ENCODE peak calls at places on chromosomes 16 and 17, in eight cellular contexts. P, A, I, D, B, F, O and Y are unnamed samples.

GRCh38 chr17:64994781-64995538 is 61.6 kb downstream of the GNA13 start:
- DNase-seq in P (no peak), A (no peak), I (no peak), D (no peak), B (no peak), F (no peak), O (no peak), Y (no peak)

GRCh38 chr16:67555795-67556212 is 6.5 kb upstream of the CTCF start:
- DNase-seq in P (no peak), A (no peak), I (peak; percentile 72), D (peak; percentile 74), B (no peak), F (no peak), O (no peak), Y (no peak)

GRCh38 chr17:6303664-6304063 is 131.3 kb downstream of the AIPL1 start:
- DNase-seq in P (no peak), A (no peak), I (no peak), D (peak; percentile 53), B (no peak), F (no peak), O (peak; percentile 16), Y (no peak)

GRCh38 chr17:49959183-49959935 is 9.6 kb upstream of the DLX4 start:
- DNase-seq in P (no peak), A (no peak), I (peak; percentile 4), D (no peak), B (no peak), F (no peak), O (no peak), Y (no peak)

GRCh38 chr17:50359005-50359699 is 13.2 kb downstream of the XYLT2 start:
- DNase-seq in P (no peak), A (no peak), I (no peak), D (no peak), B (no peak), F (no peak), O (no peak), Y (no peak)

GRCh38 chr17:45826919-45827628 is 17.6 kb upstream of the SPPL2C start:
- DNase-seq in P (no peak), A (no peak), I (no peak), D (no peak), B (no peak), F (no peak), O (no peak), Y (no peak)

GRCh38 chr16:50305441-50306061 is 39.2 kb downstream of the ADCY7 start:
- DNase-seq in P (no peak), A (no peak), I (no peak), D (no peak), B (no peak), F (peak; percentile 26), O (no peak), Y (peak; percentile 15)

GRCh38 chr17:30236807-30237206 is 1.3 kb upstream of the SLC6A4 start:
- DNase-seq in P (peak; percentile 66), A (peak; percentile 91), I (no peak), D (peak; percentile 44), B (peak; percentile 70), F (peak; percentile 84), O (peak; percentile 65), Y (peak; percentile 51)

GRCh38 chr17:15121426-15121825 is 143.7 kb downstream of the PMP22 start:
- DNase-seq in P (no peak), A (no peak), I (peak; percentile 29), D (no peak), B (no peak), F (no peak), O (no peak), Y (no peak)

GRCh38 chr16:30896890-30897730 is 696 bp downstream of the CTF1 start:
- DNase-seq in P (peak; percentile 91), A (peak; percentile 71), I (peak; percentile 87), D (peak; percentile 86), B (peak; percentile 91), F (peak; percentile 95), O (peak; percentile 94), Y (peak; percentile 94)
- TF ChIP-seq POLR2A in P (peak; percentile 16), A (no peak), I (no peak), D (no peak), B (no peak), F (no peak), O (peak; percentile 65), Y (no peak)

DNA sequence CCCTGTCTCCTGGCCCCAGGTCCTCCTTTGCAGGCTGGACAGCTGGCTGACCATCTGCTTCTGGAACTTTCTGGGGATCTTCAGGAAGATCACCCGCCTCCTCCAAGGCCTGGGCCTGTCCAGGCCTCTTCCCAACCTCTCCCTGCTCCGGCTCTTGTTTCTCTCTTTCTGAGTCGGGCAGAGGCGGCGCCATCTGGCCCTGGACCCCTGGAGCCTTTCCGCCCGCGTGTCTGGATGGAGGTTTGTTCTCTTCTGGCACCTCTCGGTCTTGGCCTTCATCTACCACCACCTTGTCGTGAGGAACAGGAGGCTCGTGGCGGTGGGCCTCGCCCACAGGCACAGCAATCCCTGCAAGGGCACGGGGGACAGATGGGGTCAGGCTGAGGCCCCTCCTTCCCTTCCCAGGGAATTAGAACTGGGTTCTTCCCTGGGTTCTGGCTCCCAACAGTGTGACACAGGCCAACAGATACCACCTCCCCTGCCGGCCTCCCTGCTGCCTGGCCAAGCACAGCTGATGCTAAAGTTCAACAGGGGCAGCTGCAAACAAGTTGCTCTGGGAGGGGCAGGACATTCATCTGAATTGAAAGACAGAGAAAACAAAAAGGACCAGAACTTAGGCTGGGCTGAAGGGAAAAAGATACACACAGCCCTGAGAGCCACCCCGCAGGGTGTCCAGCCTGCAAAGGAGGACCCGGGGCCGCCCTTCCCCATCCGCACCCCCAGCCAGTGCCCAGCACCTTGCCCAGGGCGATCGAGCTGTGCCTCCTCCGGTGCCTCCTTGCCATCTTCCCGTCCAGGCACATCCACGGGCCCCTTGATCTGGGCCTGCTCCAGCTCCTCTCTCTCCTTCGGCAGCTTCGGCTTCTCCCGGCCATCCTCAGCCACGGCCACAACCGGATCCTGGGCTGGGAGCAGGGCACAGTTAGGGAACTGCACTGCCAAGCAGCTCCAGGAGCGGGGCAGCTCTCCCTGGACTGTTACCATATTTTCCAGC is 13.5 kb downstream of the NDUFAF8 start:
- DNase-seq in P (no peak), A (no peak), I (no peak), D (no peak), B (no peak), F (no peak), O (no peak), Y (no peak)
- H3K4me3 ChIP-seq in P (no peak overlapping the region), A (no peak overlapping the region), I (no peak overlapping the region), D (no peak overlapping the region), B (no peak overlapping the region), F (no peak overlapping the region), O (no peak overlapping the region), Y (no peak overlapping the region)

GRCh38 chr16:85006639-85007038 is 4.7 kb downstream of the ZDHHC7 start:
- DNase-seq in P (no peak), A (no peak), I (peak; percentile 32), D (no peak), B (no peak), F (no peak), O (no peak), Y (no peak)

GRCh38 chr16:85007815-85008214 is 3.5 kb downstream of the ZDHHC7 start:
- DNase-seq in P (no peak), A (no peak), I (no peak), D (no peak), B (no peak), F (no peak), O (no peak), Y (no peak)

GRCh38 chr16:85004587-85005205 is 6.6 kb downstream of the ZDHHC7 start:
- DNase-seq in P (no peak), A (peak; percentile 77), I (peak; percentile 95), D (peak; percentile 23), B (peak; percentile 38), F (no peak), O (no peak), Y (no peak)

GRCh38 chr16:85003723-85004586 is 7.4 kb downstream of the ZDHHC7 start:
- DNase-seq in P (no peak), A (no peak), I (no peak), D (no peak), B (no peak), F (no peak), O (no peak), Y (no peak)

DNA sequence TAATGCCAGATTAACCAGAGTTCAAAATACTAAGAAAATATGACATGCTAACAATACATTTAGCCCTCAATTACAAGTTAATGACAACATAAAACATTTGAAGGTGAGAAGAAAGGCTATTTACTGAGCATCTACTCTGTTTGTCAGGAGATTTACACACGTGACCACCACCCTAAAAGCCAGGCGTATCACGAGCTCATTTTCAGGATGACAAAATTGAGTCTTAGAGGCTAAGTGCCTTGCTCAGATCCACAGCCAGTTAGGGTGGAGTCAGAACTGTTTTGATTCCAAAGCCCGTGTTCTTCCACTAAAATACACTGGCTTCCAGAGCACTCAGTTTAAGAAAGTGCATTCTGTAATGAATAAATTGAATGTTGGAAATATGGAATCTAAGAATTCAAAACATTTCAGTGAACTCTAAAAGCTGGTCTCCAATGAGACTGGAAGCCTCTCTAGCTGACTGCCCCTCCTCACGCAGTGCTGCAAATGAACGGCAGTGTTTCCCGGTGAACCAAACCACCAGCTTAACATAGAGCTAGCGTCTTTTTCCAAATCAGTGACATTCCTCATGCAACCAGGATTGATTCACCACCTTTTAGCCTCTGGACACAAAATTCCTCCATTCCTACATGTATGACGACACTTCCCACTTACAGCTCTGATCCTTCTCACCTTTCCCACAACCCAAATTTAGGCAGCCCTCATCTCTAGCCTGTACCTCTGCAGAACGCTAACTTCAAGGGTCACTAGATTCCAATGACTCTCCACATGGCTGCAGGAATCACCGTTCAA is 5.9 kb downstream of the ZDHHC7 start:
- DNase-seq in P (no peak), A (no peak), I (peak; percentile 39), D (no peak), B (no peak), F (no peak), O (no peak), Y (no peak)
- TF ChIP-seq POLR2A in P (no peak), A (no peak), I (no peak), D (no peak), B (no peak), F (no peak), O (no peak), Y (no peak)

GRCh38 chr16:17370233-17371013 is 100.3 kb downstream of the XYLT1 start:
- DNase-seq in P (no peak), A (no peak), I (peak; percentile 69), D (no peak), B (no peak), F (no peak), O (no peak), Y (no peak)

GRCh38 chr16:17369441-17369951 is 101.3 kb downstream of the XYLT1 start:
- DNase-seq in P (peak; percentile 71), A (no peak), I (no peak), D (peak; percentile 3), B (peak; percentile 28), F (no peak), O (peak; percentile 46), Y (peak; percentile 77)

GRCh38 chr16:17368511-17368910 is 102.2 kb downstream of the XYLT1 start:
- DNase-seq in P (no peak), A (no peak), I (no peak), D (no peak), B (no peak), F (no peak), O (no peak), Y (no peak)

GRCh38 chr16:17367932-17368331 is 102.8 kb downstream of the XYLT1 start:
- DNase-seq in P (peak; percentile 41), A (peak; percentile 21), I (peak; percentile 61), D (no peak), B (peak; percentile 31), F (no peak), O (peak; percentile 62), Y (no peak)

GRCh38 chr16:17368951-17369350 is 101.8 kb downstream of the XYLT1 start:
- DNase-seq in P (no peak), A (no peak), I (no peak), D (no peak), B (no peak), F (no peak), O (no peak), Y (no peak)
- H3K4me3 ChIP-seq in P (no peak overlapping the region), A (no peak overlapping the region), I (no peak overlapping the region), D (no peak overlapping the region), B (no peak overlapping the region), F (no peak overlapping the region), O (no peak overlapping the region), Y (no peak overlapping the region)